ENCODE peak calls at places on chromosome 17, in eight cellular contexts. Z, E, G, U, M, L, K and H are unnamed samples.

GRCh38 chr17:78796134-78796900 is 14.2 kb upstream of the CYTH1 start:
- DNase-seq in K (no peak), L (peak), M (no peak), U (no peak), Z (no peak), G (no peak), E (no peak), H (no peak)

GRCh38 chr17:1060991-1061390 is 64.1 kb downstream of the TIMM22 start:
- DNase-seq in U (no peak), Z (peak), M (peak), K (no peak), G (no peak), E (no peak), L (peak), H (no peak)

GRCh38 chr17:41067281-41067680 is 1.6 kb upstream of the KRTAP2-4 start:
- DNase-seq in K (no peak), E (no peak), M (peak), Z (no peak), L (no peak), G (no peak), U (no peak), H (no peak)

GRCh38 chr17:58303981-58304734 is 23.4 kb upstream of the MPO start:
- DNase-seq in K (no peak), L (no peak), M (peak), Z (peak), E (peak), G (peak), U (no peak), H (peak)

GRCh38 chr17:74605361-74605760 is 13.3 kb upstream of the CD300LD start:
- DNase-seq in E (no peak), U (no peak), L (peak), M (peak), K (no peak), Z (no peak), G (no peak), H (peak)

GRCh38 chr17:75894049-75894742 is 2.6 kb downstream of the TRIM65 start:
- DNase-seq in U (no peak), G (no peak), M (no peak), L (no peak), K (no peak), E (no peak), Z (no peak), H (no peak)

GRCh38 chr17:7262192-7263070 is at the start of gene CLDN7:
- DNase-seq in Z (no peak), L (no peak), K (no peak), U (no peak), G (no peak), M (no peak), E (no peak), H (no peak)

GRCh38 chr17:80461527-80462166 is 14.8 kb downstream of the NPTX1 start:
- DNase-seq in L (no peak), K (no peak), G (no peak), E (no peak), M (no peak), Z (no peak), U (no peak), H (no peak)

GRCh38 chr17:19238167-19238505 is 970 bp downstream of the EPN2 start:
- DNase-seq in E (no peak), L (peak), G (peak), K (no peak), U (no peak), Z (peak), M (peak), H (no peak)

GRCh38 chr17:3557768-3558583 is at the start of gene TRPV3:
- DNase-seq in M (peak), Z (peak), E (peak), U (no peak), L (peak), K (no peak), G (peak), H (no peak)

GRCh38 chr17:34979650-34980352 is 511 bp upstream of the LIG3 start:
- DNase-seq in L (no peak), U (no peak), E (no peak), Z (no peak), M (peak), G (no peak), K (no peak), H (no peak)

GRCh38 chr17:59185997-59186396 is 23.8 kb upstream of the SMG8 start:
- DNase-seq in K (no peak), Z (no peak), L (no peak), G (no peak), E (no peak), U (no peak), M (no peak), H (no peak)

GRCh38 chr17:80558046-80558445 is 13.4 kb downstream of the RPTOR start:
- DNase-seq in M (no peak), K (no peak), G (no peak), E (no peak), Z (peak), U (no peak), L (no peak), H (no peak)

GRCh38 chr17:17663160-17664072 is 17.8 kb upstream of the RAI1 start:
- DNase-seq in G (peak), Z (peak), K (no peak), U (peak), L (peak), M (peak), E (peak), H (no peak)